ENCODE peak calls at places on chromosomes 1 and 21, in eight cellular contexts. U is EL; D is hypothalamus; W is HFFc6; I is adipocyte; L is stimulated activated CD4-positive, alpha-beta T cell treated with anti-CD3 and anti-CD28 coated beads, Interleukin-12 subunit alpha, Interleukin-12 subunit beta, amount 100 ng/mL, for 4 hours; G is T-helper 9 cell; M is stimulated activated CD8-positive, alpha-beta memory T cell treated with anti-CD3 and anti-CD28 coated beads, Interleukin-7, amount 100 ng/mL, for 1 hour. F is an unnamed sample.

GRCh38 chr1:243354511-243355153 is 98.8 kb downstream of the SDCCAG8 start:
- DNase-seq in M (no peak), W (peak), L (no peak), I (peak), U (peak), G (no peak), D (no peak), F (no peak)

GRCh38 chr1:89546082-89546889 is 21.7 kb downstream of the LRRC8B start:
- DNase-seq in L (no peak), G (no peak), W (no peak), D (no peak), M (no peak), I (peak), U (no peak), F (no peak)

GRCh38 chr21:38777015-38777414 is 28.7 kb upstream of the ETS2 start:
- DNase-seq in U (no peak), D (no peak), M (no peak), L (no peak), I (no peak), W (no peak), G (no peak), F (no peak)

GRCh38 chr1:175514309-175515001 is 228.9 kb downstream of the TNR start:
- DNase-seq in U (no peak), D (no peak), L (no peak), I (no peak), M (peak), G (no peak), W (no peak), F (peak)

GRCh38 chr1:22249928-22250680 is 107.2 kb upstream of the WNT4 start:
- DNase-seq in L (no peak), W (no peak), M (no peak), I (no peak), G (no peak), D (no peak), U (no peak), F (no peak)

GRCh38 chr1:214563881-214564280 is 12.5 kb upstream of the PTPN14 start:
- DNase-seq in D (no peak), U (peak), I (peak), L (no peak), G (no peak), M (no peak), W (no peak), F (no peak)

GRCh38 chr1:189751311-189751710 is 726.4 kb downstream of the BRINP3 start:
- DNase-seq in U (no peak), I (no peak), D (no peak), W (no peak), L (no peak), M (no peak), G (no peak), F (no peak)

GRCh38 chr1:109760581-109761226 is 3.0 kb downstream of the EPS8L3 start:
- DNase-seq in L (no peak), I (no peak), W (no peak), D (no peak), M (no peak), G (no peak), U (no peak), F (no peak)

GRCh38 chr1:154957258-154957657 is 1.4 kb upstream of the PBXIP1 start:
- DNase-seq in M (no peak), W (no peak), D (no peak), L (no peak), U (no peak), I (no peak), G (no peak), F (no peak)

GRCh38 chr1:67850151-67850551 is 16.9 kb upstream of the GNG12 start:
- DNase-seq in I (peak), U (peak), L (no peak), M (no peak), D (no peak), W (peak), G (no peak), F (no peak)

GRCh38 chr1:96843196-96843595 is 121.6 kb downstream of the PTBP2 start:
- DNase-seq in I (peak), W (peak), G (no peak), D (no peak), M (no peak), U (peak), L (no peak), F (no peak)

GRCh38 chr1:150876111-150876434 is 326 bp downstream of the ARNT start:
- DNase-seq in M (no peak), D (no peak), U (peak), L (no peak), G (no peak), I (peak), W (peak), F (no peak)

GRCh38 chr1:55259906-55260608 is 44.9 kb upstream of the USP24 start:
- DNase-seq in I (no peak), D (no peak), U (no peak), L (no peak), W (no peak), G (no peak), M (no peak), F (no peak)

GRCh38 chr1:154624756-154625643 is 17.0 kb upstream of the ADAR start:
- DNase-seq in W (peak), U (peak), L (no peak), D (no peak), G (no peak), M (no peak), I (peak), F (no peak)

GRCh38 chr1:59485171-59485570 is 188.3 kb downstream of the FGGY start:
- DNase-seq in L (no peak), U (no peak), M (no peak), D (no peak), W (no peak), I (no peak), G (no peak), F (no peak)

GRCh38 chr1:27003745-27004470 is 8.7 kb downstream of the TENT5B start:
- DNase-seq in U (no peak), G (no peak), M (no peak), D (no peak), L (no peak), I (peak), W (no peak), F (no peak)

GRCh38 chr1:68551459-68551858 is 54.6 kb upstream of the DEPDC1 start:
- DNase-seq in I (no peak), W (no peak), U (no peak), L (no peak), D (no peak), G (no peak), M (no peak), F (no peak)

GRCh38 chr1:31627930-31628421 is 10.5 kb downstream of the HCRTR1 start:
- DNase-seq in G (no peak), D (peak), I (no peak), M (no peak), L (no peak), W (no peak), U (no peak), F (no peak)

GRCh38 chr1:228061411-228062084 is 21.0 kb upstream of the ARF1 start:
- DNase-seq in L (no peak), M (no peak), G (no peak), I (no peak), W (no peak), U (no peak), D (no peak), F (no peak)

GRCh38 chr1:206468571-206468970 is 1.7 kb upstream of the IKBKE start:
- DNase-seq in I (no peak), W (no peak), M (no peak), G (no peak), U (no peak), L (no peak), D (no peak), F (no peak)

GRCh38 chr1:32393832-32394140 is 455 bp downstream of the BSDC1 start:
- DNase-seq in U (no peak), G (no peak), W (peak), M (peak), I (peak), L (peak), D (no peak), F (no peak)

GRCh38 chr1:41514381-41514780 is 29.9 kb upstream of the EDN2 start:
- DNase-seq in M (no peak), D (no peak), W (no peak), U (no peak), I (peak), G (no peak), L (no peak), F (no peak)

GRCh38 chr1:160797861-160798273 is 1.9 kb downstream of the LY9 start:
- DNase-seq in I (no peak), L (peak), G (peak), D (no peak), W (no peak), M (peak), U (no peak), F (no peak)

GRCh38 chr1:15213333-15213732 is 33.7 kb upstream of the FHAD1 start:
- DNase-seq in D (no peak), I (peak), M (no peak), G (no peak), U (no peak), L (no peak), W (no peak), F (no peak)

GRCh38 chr1:234772345-234773147 is 162.6 kb upstream of the IRF2BP2 start:
- DNase-seq in L (peak), U (peak), G (peak), D (no peak), I (peak), M (peak), W (peak), F (no peak)

GRCh38 chr1:209589440-209589839 is 5.9 kb downstream of the CAMK1G start:
- DNase-seq in I (peak), W (peak), L (no peak), D (no peak), M (no peak), U (no peak), G (no peak), F (no peak)

GRCh38 chr21:20016431-20017005 is 981.7 kb upstream of the NCAM2 start:
- DNase-seq in M (no peak), U (no peak), D (no peak), I (no peak), G (no peak), W (no peak), L (no peak), F (no peak)

GRCh38 chr1:216670118-216670870 is 52.9 kb downstream of the ESRRG start:
- DNase-seq in W (no peak), D (no peak), M (no peak), I (peak), G (no peak), L (no peak), U (peak), F (no peak)